ENCODE peak calls at places on chromosomes 11 and 22, in four cellular contexts. V is effector memory CD4-positive, alpha-beta T cell; D is stomach; R is cardiac muscle cell. A is an unnamed sample.

GRCh38 chr11:132595711-132596111 is 936.6 kb downstream of the OPCML start:
- DNase-seq in V (no peak), D (peak; percentile 70), R (peak; percentile 23), A (no peak)

GRCh38 chr11:131423715-131424114 is 53.3 kb downstream of the NTM start:
- DNase-seq in V (no peak), D (no peak), R (peak; percentile 9), A (no peak)

GRCh38 chr11:71977743-71978418 is 20.8 kb upstream of the IL18BP start:
- DNase-seq in V (no peak), D (peak; percentile 51), R (peak; percentile 68), A (no peak)

GRCh38 chr11:113651018-113651417 is 55.1 kb downstream of the TMPRSS5 start:
- DNase-seq in V (no peak), D (no peak), R (no peak), A (no peak)

GRCh38 chr22:39967996-39968968 is 8.1 kb downstream of the TMA7B start:
- DNase-seq in V (no peak), D (no peak), R (peak; percentile 80), A (no peak)

GRCh38 chr11:126152586-126152985 is 58.9 kb downstream of the RPUSD4 start:
- DNase-seq in V (no peak), D (no peak), R (no peak), A (no peak)

GRCh38 chr11:134625631-134626030 is 213.6 kb upstream of the B3GAT1 start:
- DNase-seq in V (no peak), D (no peak), R (no peak), A (no peak)

GRCh38 chr11:45828996-45829395 is 18.3 kb upstream of the CRY2 start:
- DNase-seq in V (no peak), D (no peak), R (no peak), A (no peak)

GRCh38 chr11:112289588-112290461 is 29.2 kb upstream of the PLET1 start:
- DNase-seq in V (peak; percentile 78), D (peak; percentile 88), R (peak; percentile 69), A (no peak)

GRCh38 chr11:61069427-61069826 is 32.9 kb upstream of the CD5 start:
- DNase-seq in V (no peak), D (no peak), R (no peak), A (no peak)

GRCh38 chr11:109804911-109805310 is 288.3 kb upstream of the ZC3H12C start:
- DNase-seq in V (no peak), D (no peak), R (no peak), A (no peak)

GRCh38 chr11:13959001-13959400 is 3.5 kb upstream of the SPON1 start:
- DNase-seq in V (no peak), D (no peak), R (no peak), A (no peak)

GRCh38 chr22:20530368-20531153 is 23.2 kb downstream of the MED15 start:
- DNase-seq in V (no peak), D (no peak), R (peak; percentile 36), A (no peak)

GRCh38 chr11:32447252-32447651 is 11.9 kb upstream of the WT1 start:
- DNase-seq in V (no peak), D (no peak), R (no peak), A (no peak)

GRCh38 chr11:60857378-60858232 is 1.9 kb upstream of the PTGDR2 start:
- DNase-seq in V (no peak), D (no peak), R (no peak), A (no peak)

GRCh38 chr22:43014062-43014875 is 680 bp downstream of the PACSIN2 start:
- DNase-seq in V (peak; percentile 44), D (peak; percentile 47), R (peak; percentile 30), A (no peak)

GRCh38 chr22:33969052-33969451 is 48.8 kb upstream of the LARGE1 start:
- DNase-seq in V (no peak), D (no peak), R (no peak), A (no peak)

GRCh38 chr11:73217810-73218105 is 323 bp upstream of the P2RY2 start:
- DNase-seq in V (no peak), D (no peak), R (no peak), A (no peak)

GRCh38 chr11:99148352-99148751 is 127.6 kb downstream of the CNTN5 start:
- DNase-seq in V (no peak), D (no peak), R (no peak), A (no peak)

GRCh38 chr22:45529966-45530575 is 27.4 kb downstream of the FBLN1 start:
- DNase-seq in V (no peak), D (no peak), R (no peak), A (no peak)

GRCh38 chr11:76623171-76623883 is 47.2 kb downstream of the LRRC32 start:
- DNase-seq in V (no peak), D (no peak), R (peak; percentile 71), A (no peak)

GRCh38 chr11:32138902-32139301 is 48.0 kb downstream of the RCN1 start:
- DNase-seq in V (no peak), D (no peak), R (no peak), A (no peak)

GRCh38 chr11:56846631-56847400 is 98.3 kb upstream of the OR9G4 start:
- DNase-seq in V (no peak), D (no peak), R (peak; percentile 48), A (no peak)

GRCh38 chr11:96338910-96339703 is 3.9 kb downstream of the MAML2 start:
- DNase-seq in V (no peak), D (no peak), R (peak; percentile 80), A (no peak)

GRCh38 chr11:57490456-57491248 is 24.9 kb downstream of the SLC43A1 start:
- DNase-seq in V (no peak), D (no peak), R (peak; percentile 24), A (no peak)

GRCh38 chr11:75242722-75243600 is 2.4 kb downstream of the TPBGL start:
- DNase-seq in V (no peak), D (peak; percentile 16), R (no peak), A (no peak)

GRCh38 chr11:83039566-83039965 is 32.1 kb downstream of the RAB30 start:
- DNase-seq in V (no peak), D (no peak), R (no peak), A (no peak)

GRCh38 chr11:120131941-120132644 is 5.8 kb downstream of the TRIM29 start:
- DNase-seq in V (no peak), D (no peak), R (no peak), A (no peak)

GRCh38 chr11:45400594-45400993 is 114.5 kb upstream of the SYT13 start:
- DNase-seq in V (no peak), D (no peak), R (peak; percentile 73), A (no peak)

GRCh38 chr22:42400811-42401547 is 31.2 kb downstream of the NFAM1 start:
- DNase-seq in V (no peak), D (no peak), R (no peak), A (no peak)

GRCh38 chr11:45662665-45663485 is 2.5 kb downstream of the CHST1 start:
- DNase-seq in V (no peak), D (no peak), R (peak; percentile 94), A (no peak)

GRCh38 chr11:86069408-86070086 is 663 bp upstream of the PICALM start:
- DNase-seq in V (no peak), D (no peak), R (peak; percentile 94), A (no peak)

GRCh38 chr11:86068951-86069407 is at the start of gene PICALM:
- DNase-seq in V (peak; percentile 92), D (peak; percentile 97), R (peak; percentile 100), A (peak; percentile 92)

GRCh38 chr11:86068138-86068861 is 584 bp downstream of the PICALM start:
- DNase-seq in V (peak; percentile 23), D (peak; percentile 32), R (peak; percentile 50), A (no peak)

GRCh38 chr11:86072211-86072610 is 3.3 kb upstream of the PICALM start:
- DNase-seq in V (no peak), D (no peak), R (no peak), A (no peak)

DNA sequence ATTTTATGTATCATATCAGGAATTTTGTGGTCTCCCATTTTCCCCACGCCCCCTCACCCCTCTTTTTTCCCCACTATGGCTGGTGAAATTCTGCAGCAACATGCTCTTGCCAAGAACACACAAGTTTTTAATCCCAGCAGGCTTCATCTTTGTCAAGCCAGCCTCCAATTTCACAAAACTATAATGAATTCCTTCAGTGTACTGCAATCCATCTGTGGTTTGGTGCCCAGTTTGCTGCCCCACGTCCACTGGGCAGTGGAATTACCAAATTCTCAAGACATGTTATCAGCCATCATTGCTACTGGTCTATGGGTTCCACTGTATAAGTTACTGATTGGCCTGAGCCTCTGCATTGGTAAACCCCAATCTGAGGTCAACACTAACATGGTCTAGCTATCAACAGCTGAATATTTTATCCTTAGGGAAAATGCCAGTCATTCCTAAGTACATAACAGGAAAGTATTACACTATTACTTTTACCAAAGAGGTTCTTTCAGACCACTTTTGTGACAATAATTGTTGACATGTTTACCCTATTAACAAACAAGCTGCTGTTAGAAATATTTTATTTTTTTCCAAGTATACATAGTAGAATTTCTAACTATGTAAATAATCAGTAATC is 1.7 kb upstream of the PICALM start:
- DNase-seq in V (no peak), D (no peak), R (no peak), A (no peak)
- H3K4me3 ChIP-seq in V (no peak overlapping the region), D (no peak overlapping the region), R (no peak overlapping the region), A (no peak overlapping the region)

DNA sequence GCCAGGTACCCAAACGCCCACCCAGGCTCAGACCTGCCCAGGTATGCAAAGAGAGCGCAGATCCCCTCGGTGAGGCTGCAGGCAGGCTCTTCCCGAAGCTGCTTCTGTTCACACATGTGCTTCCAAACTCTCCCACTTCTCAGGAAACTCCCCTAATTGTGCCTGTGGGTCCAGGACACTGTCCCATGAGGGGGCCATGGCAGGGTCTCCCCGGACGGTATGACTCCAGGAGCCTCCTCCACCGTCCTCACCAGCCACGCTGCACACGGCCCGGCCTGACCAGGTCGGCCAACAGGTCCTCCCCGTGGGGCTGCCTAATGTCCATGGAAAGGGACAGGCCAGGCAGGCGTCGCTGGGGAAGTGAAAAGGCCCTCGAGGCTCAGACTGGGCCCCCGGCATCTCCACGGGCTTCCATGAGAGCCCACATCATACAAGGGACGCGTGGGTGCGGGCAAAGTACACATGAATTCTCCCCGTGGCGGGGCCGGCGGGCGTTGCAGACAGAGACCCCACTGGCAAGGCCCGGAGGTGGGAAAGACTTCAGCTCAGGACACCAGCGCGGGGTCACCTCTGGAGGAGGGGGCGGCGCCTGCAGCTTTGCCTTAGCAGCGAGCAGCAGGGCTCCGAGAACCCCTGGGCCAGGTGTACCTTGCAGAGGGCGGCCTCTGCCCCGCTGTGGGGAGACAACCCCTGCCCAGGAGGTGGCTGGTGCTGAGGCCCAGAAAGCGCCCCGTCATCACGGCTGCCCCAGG is 526.1 kb downstream of the BRD1 start:
- DNase-seq in V (no peak), D (peak; percentile 20), R (no peak), A (no peak)
- H3K9me3 ChIP-seq in V (no peaks in the 10 kb centered on the region), D (no peaks in the 10 kb centered on the region), R (no peaks in the 10 kb centered on the region), A (no peaks in the 10 kb centered on the region)

GRCh38 chr22:30695871-30696655 is 1.4 kb downstream of the OSBP2 start:
- DNase-seq in V (no peak), D (no peak), R (no peak), A (no peak)
- H3K4me3 ChIP-seq in V (no peak overlapping the region), D (peak overlapping the region; percentile 65), R (no peak overlapping the region), A (no peak overlapping the region)

GRCh38 chr22:48301908-48302307 is 1525.8 kb downstream of the BRD1 start:
- DNase-seq in V (no peak), D (no peak), R (no peak), A (no peak)
- H3K9me3 ChIP-seq in V (no peaks in the 10 kb centered on the region), D (no peaks in the 10 kb centered on the region), R (no peaks in the 10 kb centered on the region), A (no peaks in the 10 kb centered on the region)

DNA sequence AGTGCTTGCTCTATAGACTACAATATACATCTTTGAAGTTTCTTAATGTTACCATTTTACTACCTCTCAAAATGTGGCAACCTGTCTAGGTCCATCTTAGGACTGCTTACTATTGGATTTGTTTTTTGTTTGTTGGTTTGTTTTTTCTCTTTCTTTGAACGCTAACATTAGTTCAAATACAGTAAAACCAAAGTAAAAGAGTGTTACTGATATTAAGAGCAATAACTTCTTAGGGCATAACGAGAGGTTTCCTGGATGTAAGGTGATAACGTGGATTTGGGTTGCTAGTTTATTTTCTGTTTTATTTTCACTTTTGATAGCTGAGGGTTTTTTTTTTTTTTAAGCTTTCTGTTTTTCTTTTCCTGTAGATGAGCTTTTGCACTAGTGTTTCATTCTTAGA is 43.6 kb downstream of the TMEM135 start:
- DNase-seq in V (no peak), D (no peak), R (no peak), A (no peak)
- H3K4me3 ChIP-seq in V (peak overlapping the region; percentile 27), D (no peak overlapping the region), R (no peak overlapping the region), A (no peak overlapping the region)